ENCODE peak calls at places on chromosomes 3 and 15, in seven cellular contexts. C is GM12878, K is astrocyte, O is PC-3, D is HepG2, Y is K562, E is SK-N-SH. A is an unnamed sample.

GRCh38 chr3:55868347-55868746 is 381.2 kb upstream of the WNT5A start:
- DNase-seq in C (no peak), K (no peak), O (no peak), D (no peak), Y (no peak), E (no peak), A (no peak)

GRCh38 chr15:84818221-84819131 is 1.3 kb downstream of the ALPK3 start:
- DNase-seq in C (no peak), K (peak), O (peak), D (peak), Y (no peak), E (peak), A (peak)

GRCh38 chr3:158104346-158105020 is 1.7 kb downstream of the SHOX2 start:
- DNase-seq in C (no peak), K (no peak), O (no peak), D (no peak), Y (no peak), E (no peak), A (no peak)

GRCh38 chr3:42900731-42901420 is 5.1 kb upstream of the ZNF662 start:
- DNase-seq in C (no peak), K (no peak), O (peak), D (no peak), Y (no peak), E (no peak), A (peak)

GRCh38 chr15:93997071-93997658 is 234.2 kb upstream of the MCTP2 start:
- DNase-seq in C (no peak), K (no peak), O (peak), D (peak), Y (peak), E (peak), A (peak)

GRCh38 chr15:38461089-38461833 is 7.3 kb downstream of the FAM98B start:
- DNase-seq in C (no peak), K (peak), O (peak), D (no peak), Y (no peak), E (no peak), A (peak)

GRCh38 chr15:55694652-55695150 is 48.3 kb downstream of the PRTG start:
- DNase-seq in C (peak), K (peak), O (peak), D (no peak), Y (no peak), E (no peak), A (no peak)

GRCh38 chr3:52891164-52891563 is 6.2 kb downstream of the STIMATE start:
- DNase-seq in C (no peak), K (no peak), O (no peak), D (no peak), Y (no peak), E (no peak), A (no peak)

GRCh38 chr3:90007786-90008499 is 900.5 kb downstream of the EPHA3 start:
- DNase-seq in C (no peak), K (no peak), O (no peak), D (no peak), Y (no peak), E (no peak), A (no peak)

GRCh38 chr3:58628823-58629562 is 37.6 kb downstream of the FAM3D start:
- DNase-seq in C (no peak), K (peak), O (peak), D (peak), Y (no peak), E (peak), A (peak)

GRCh38 chr3:171776411-171776810 is 33.9 kb downstream of the PLD1 start:
- DNase-seq in C (no peak), K (no peak), O (no peak), D (peak), Y (no peak), E (no peak), A (no peak)

GRCh38 chr3:111763101-111763500 is 96.0 kb upstream of the PHLDB2 start:
- DNase-seq in C (no peak), K (peak), O (no peak), D (no peak), Y (no peak), E (no peak), A (peak)

GRCh38 chr3:53534216-53534615 is 39.8 kb downstream of the CACNA1D start:
- DNase-seq in C (no peak), K (no peak), O (no peak), D (no peak), Y (no peak), E (peak), A (no peak)

GRCh38 chr3:128432898-128433629 is 33.6 kb downstream of the DNAJB8 start:
- DNase-seq in C (no peak), K (no peak), O (peak), D (no peak), Y (peak), E (peak), A (peak)

GRCh38 chr3:138974467-138974866 is 27.4 kb downstream of the FOXL2NB start:
- DNase-seq in C (no peak), K (no peak), O (peak), D (no peak), Y (no peak), E (no peak), A (peak)

GRCh38 chr3:123042413-123042812 is 14.8 kb upstream of the SEMA5B start:
- DNase-seq in C (no peak), K (no peak), O (no peak), D (no peak), Y (no peak), E (no peak), A (no peak)

GRCh38 chr3:101518421-101518871 is 5.4 kb upstream of the SENP7 start:
- DNase-seq in C (peak), K (no peak), O (peak), D (peak), Y (no peak), E (no peak), A (no peak)

GRCh38 chr3:124606180-124606579 is 124.1 kb upstream of the UMPS start:
- DNase-seq in C (no peak), K (no peak), O (no peak), D (no peak), Y (no peak), E (no peak), A (no peak)

GRCh38 chr15:69591905-69592508 is 139.4 kb downstream of the RPLP1 start:
- DNase-seq in C (no peak), K (no peak), O (peak), D (peak), Y (no peak), E (no peak), A (no peak)

GRCh38 chr3:73143821-73144237 is 82.4 kb downstream of the EBLN2 start:
- DNase-seq in C (no peak), K (peak), O (no peak), D (no peak), Y (peak), E (no peak), A (peak)

GRCh38 chr3:51401639-51402166 is 10.6 kb downstream of the RBM15B start:
- DNase-seq in C (no peak), K (no peak), O (no peak), D (no peak), Y (no peak), E (no peak), A (no peak)

GRCh38 chr3:184711366-184712247 is at the start of gene MAGEF1:
- DNase-seq in C (peak), K (peak), O (peak), D (peak), Y (peak), E (peak), A (peak)

GRCh38 chr15:39127151-39127815 is 453.6 kb upstream of the THBS1 start:
- DNase-seq in C (no peak), K (peak), O (peak), D (no peak), Y (peak), E (no peak), A (peak)

GRCh38 chr3:170765419-170766078 is 104.4 kb downstream of the RPL22L1 start:
- DNase-seq in C (no peak), K (no peak), O (no peak), D (peak), Y (peak), E (no peak), A (peak)

GRCh38 chr3:5198986-5199731 is 11.7 kb downstream of the EDEM1 start:
- DNase-seq in C (no peak), K (no peak), O (no peak), D (no peak), Y (no peak), E (no peak), A (no peak)

DNA sequence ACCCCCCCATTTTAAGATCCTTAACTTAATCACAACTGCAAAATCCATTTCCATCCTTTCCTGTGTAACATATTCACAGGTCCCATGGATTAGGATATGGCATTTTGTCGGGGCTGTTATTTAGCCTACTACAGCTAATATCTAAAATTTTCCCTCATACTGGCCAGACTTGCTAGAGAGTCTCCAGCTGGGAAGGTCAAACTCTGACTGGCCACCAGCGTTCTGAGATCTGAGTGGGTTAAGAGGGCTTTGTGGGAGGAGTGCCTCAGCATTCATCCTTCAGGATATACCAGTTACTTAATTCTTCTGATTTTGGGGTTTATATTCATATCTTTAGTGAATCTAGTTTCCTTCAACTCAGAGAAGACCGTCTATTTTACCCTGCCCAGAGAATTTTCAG is 17.7 kb downstream of the TM4SF18 start:
- DNase-seq in C (no peak), K (no peak), O (no peak), D (no peak), Y (no peak), E (no peak), A (peak)
- H2AFZ ChIP-seq in C (no peak), K (no peak), O (no peak), D (peak), Y (no peak), E (peak), A (peak)

GRCh38 chr15:56731571-56731970 is 1.7 kb downstream of the ZNF280D start:
- DNase-seq in C (no peak), K (no peak), O (no peak), D (no peak), Y (no peak), E (no peak), A (no peak)
- H3K4me3 ChIP-seq in C (peak), K (peak), O (peak), D (peak), Y (peak), E (peak), A (peak)

GRCh38 chr3:141390747-141391146 is 22.4 kb downstream of the ZBTB38 start:
- DNase-seq in C (no peak), K (no peak), O (no peak), D (no peak), Y (no peak), E (no peak), A (no peak)

GRCh38 chr3:141389703-141390102 is 21.4 kb downstream of the ZBTB38 start:
- DNase-seq in C (no peak), K (no peak), O (no peak), D (no peak), Y (no peak), E (no peak), A (peak)

GRCh38 chr3:141386611-141387110 is 18.4 kb downstream of the ZBTB38 start:
- DNase-seq in C (no peak), K (no peak), O (no peak), D (no peak), Y (no peak), E (no peak), A (peak)

GRCh38 chr3:141387446-141388030 is 19.2 kb downstream of the ZBTB38 start:
- DNase-seq in C (no peak), K (no peak), O (no peak), D (no peak), Y (no peak), E (no peak), A (no peak)

GRCh38 chr3:141388823-141389617 is 20.7 kb downstream of the ZBTB38 start:
- DNase-seq in C (no peak), K (no peak), O (no peak), D (peak), Y (no peak), E (no peak), A (peak)
- H2AFZ ChIP-seq in C (peak), K (no peak), O (no peak), D (no peak), Y (no peak), E (peak), A (peak)

DNA sequence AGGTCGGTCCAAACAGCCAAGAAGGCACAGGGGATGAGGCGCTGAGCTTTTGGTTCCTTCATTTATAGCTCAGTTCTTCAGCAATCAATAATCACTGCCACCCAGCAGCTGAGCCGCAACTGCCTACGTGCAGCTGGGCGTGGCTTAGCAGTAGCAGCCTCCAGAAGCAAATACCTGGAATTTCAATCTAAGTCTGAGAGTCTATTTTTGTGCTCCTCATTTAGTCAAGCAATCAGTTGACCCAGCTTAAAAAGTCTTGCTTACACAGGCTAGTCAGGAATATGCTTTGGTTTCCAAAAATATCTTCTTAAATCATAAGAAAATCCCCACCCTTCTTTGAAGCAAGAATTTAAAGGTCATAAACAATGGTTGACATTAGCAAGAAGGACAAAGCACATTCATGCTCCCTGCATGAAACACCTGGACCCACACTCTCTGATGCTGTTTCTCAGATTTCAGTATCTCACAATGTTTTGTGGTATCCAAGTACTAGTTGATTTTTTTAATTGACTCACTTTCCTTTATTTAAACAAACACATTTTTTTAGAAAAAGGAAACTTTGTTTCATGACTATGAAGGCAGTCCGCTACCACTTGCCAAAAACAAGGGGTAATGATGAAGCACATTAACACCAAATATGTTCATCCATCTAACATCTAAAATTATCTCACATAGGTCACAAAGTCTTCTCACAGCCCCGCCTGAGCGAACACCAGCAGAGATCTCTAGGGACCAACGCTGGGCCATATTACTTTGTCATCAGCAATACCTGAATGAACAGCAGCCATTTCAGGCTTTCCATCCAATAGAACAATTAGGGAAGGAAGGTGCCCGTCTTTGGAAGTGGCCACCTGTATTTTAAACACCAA is 106.1 kb downstream of the OXNAD1 start:
- DNase-seq in C (no peak), K (peak), O (no peak), D (no peak), Y (no peak), E (no peak), A (no peak)
- H3K4me3 ChIP-seq in C (peak), K (no peak), O (no peak), D (no peak), Y (no peak), E (no peak), A (no peak)

GRCh38 chr3:3675186-3675585 is 124.0 kb upstream of the LRRN1 start:
- DNase-seq in C (no peak), K (peak), O (no peak), D (no peak), Y (no peak), E (no peak), A (no peak)

GRCh38 chr3:3675801-3676200 is 123.4 kb upstream of the LRRN1 start:
- DNase-seq in C (no peak), K (no peak), O (no peak), D (no peak), Y (no peak), E (no peak), A (no peak)
- H2AFZ ChIP-seq in C (no peak), K (no peak), O (no peak), D (no peak), Y (no peak), E (no peak), A (no peak)

GRCh38 chr3:183148056-183148455 is 14.5 kb downstream of the LAMP3 start:
- DNase-seq in C (no peak), K (peak), O (peak), D (no peak), Y (no peak), E (no peak), A (peak)
- H3K4me3 ChIP-seq in C (no peak), K (no peak), O (no peak), D (no peak), Y (no peak), E (no peak), A (no peak)

GRCh38 chr15:51227967-51228783 is 110.2 kb downstream of the CYP19A1 start:
- DNase-seq in C (peak), K (peak), O (peak), D (peak), Y (peak), E (no peak), A (peak)

GRCh38 chr15:51234181-51234927 is 104.0 kb downstream of the CYP19A1 start:
- DNase-seq in C (no peak), K (no peak), O (no peak), D (no peak), Y (no peak), E (no peak), A (no peak)

GRCh38 chr15:51229907-51230328 is 108.5 kb downstream of the CYP19A1 start:
- DNase-seq in C (no peak), K (peak), O (peak), D (peak), Y (peak), E (peak), A (peak)

GRCh38 chr15:51237816-51238215 is 100.6 kb downstream of the CYP19A1 start:
- DNase-seq in C (no peak), K (no peak), O (no peak), D (no peak), Y (no peak), E (no peak), A (no peak)

DNA sequence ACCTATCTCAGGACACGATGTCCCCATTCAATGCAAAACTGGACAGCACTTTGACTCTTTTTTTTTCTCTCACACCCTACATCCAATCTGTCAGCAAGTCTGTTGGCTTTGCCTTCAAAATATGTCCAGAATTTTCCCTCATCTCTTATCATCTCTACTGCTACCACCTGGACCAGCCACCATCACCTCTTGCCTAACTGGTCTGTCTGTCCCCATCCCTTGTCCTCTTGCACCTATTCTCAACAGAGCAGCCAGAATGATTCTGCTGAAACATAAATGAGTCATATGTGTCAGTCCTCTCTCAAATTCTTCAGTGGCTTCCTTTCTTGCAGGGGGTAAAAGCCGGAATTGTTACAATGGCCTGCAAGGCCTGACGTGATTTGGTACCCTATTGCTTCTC is 105.8 kb downstream of the CYP19A1 start:
- DNase-seq in C (no peak), K (no peak), O (no peak), D (no peak), Y (no peak), E (no peak), A (no peak)
- H2AFZ ChIP-seq in C (no peak), K (no peak), O (no peak), D (no peak), Y (no peak), E (no peak), A (no peak)